ENCODE peak calls at places on chromosomes 4 and X, in six cellular contexts. L, U, Y, G, I and T are unnamed samples.

GRCh38 chr4:184731056-184731455 is 2.8 kb downstream of the CENPU start:
- DNase-seq in U (no peak), I (no peak), G (no peak), Y (no peak), L (no peak), T (no peak)

GRCh38 chrX:41031256-41031967 is 53.8 kb upstream of the USP9X start:
- DNase-seq in I (no peak), G (no peak), Y (no peak), U (no peak), L (no peak), T (no peak)

GRCh38 chr4:112677519-112678091 is 40.7 kb downstream of the LARP7 start:
- DNase-seq in Y (no peak), I (no peak), L (no peak), U (no peak), G (no peak), T (no peak)

GRCh38 chr4:8591114-8591513 is 1.5 kb upstream of the CPZ start:
- DNase-seq in U (no peak), G (no peak), Y (no peak), L (no peak), I (no peak), T (no peak)

GRCh38 chrX:13398073-13398823 is 78.4 kb upstream of the ATXN3L start:
- DNase-seq in Y (peak), U (no peak), G (peak), L (peak), I (peak), T (peak)

GRCh38 chr4:16496501-16496900 is 270.2 kb upstream of the TAPT1 start:
- DNase-seq in G (no peak), U (no peak), L (no peak), I (no peak), Y (no peak), T (no peak)

GRCh38 chrX:65751511-65751910 is 84.1 kb downstream of the MSN start:
- DNase-seq in U (no peak), I (no peak), Y (no peak), G (no peak), L (no peak), T (no peak)

GRCh38 chr4:107548211-107548905 is 171.7 kb downstream of the PAPSS1 start:
- DNase-seq in L (no peak), Y (no peak), G (no peak), I (no peak), U (no peak), T (no peak)

GRCh38 chrX:331772-332495 is 13.3 kb upstream of the GTPBP6 start:
- DNase-seq in Y (no peak), L (no peak), G (no peak), U (no peak), I (no peak), T (no peak)

GRCh38 chr4:118774989-118775388 is 60.9 kb downstream of the SEC24D start:
- DNase-seq in G (no peak), Y (no peak), L (no peak), U (no peak), I (peak), T (no peak)

GRCh38 chrX:11953615-11954014 is 184.7 kb upstream of the FRMPD4 start:
- DNase-seq in G (no peak), U (no peak), L (no peak), Y (no peak), I (peak), T (peak)

GRCh38 chrX:119672252-119672825 is 20.6 kb downstream of the SEPTIN6 start:
- DNase-seq in L (no peak), Y (no peak), I (no peak), U (no peak), G (no peak), T (peak)

GRCh38 chrX:41588271-41588670 is 100.5 kb upstream of the GPR34 start:
- DNase-seq in U (no peak), I (no peak), Y (no peak), G (no peak), L (no peak), T (no peak)

GRCh38 chrX:84165716-84166115 is 22.3 kb downstream of the RPS6KA6 start:
- DNase-seq in U (no peak), Y (no peak), I (no peak), G (no peak), L (no peak), T (no peak)

GRCh38 chr4:72243641-72244040 is 211.8 kb downstream of the NPFFR2 start:
- DNase-seq in I (peak), Y (no peak), U (no peak), G (no peak), L (no peak), T (no peak)

GRCh38 chr4:90845777-90846176 is 718.6 kb downstream of the CCSER1 start:
- DNase-seq in L (no peak), U (no peak), Y (no peak), G (no peak), I (no peak), T (no peak)

GRCh38 chr4:118816538-118817177 is 19.3 kb downstream of the SEC24D start:
- DNase-seq in Y (no peak), U (no peak), I (peak), L (no peak), G (no peak), T (no peak)

GRCh38 chrX:130055103-130055502 is 55.2 kb downstream of the ELF4 start:
- DNase-seq in I (no peak), L (no peak), G (no peak), Y (peak), U (no peak), T (no peak)

GRCh38 chr4:74054483-74055032 is 16.1 kb upstream of the CXCL3 start:
- DNase-seq in Y (no peak), I (no peak), L (no peak), U (no peak), G (no peak), T (no peak)

GRCh38 chr4:183517781-183518180 is 12.9 kb downstream of the ING2 start:
- DNase-seq in L (no peak), Y (no peak), I (no peak), U (no peak), G (no peak), T (no peak)

GRCh38 chrX:136336623-136337022 is 35.9 kb downstream of the ADGRG4 start:
- DNase-seq in L (no peak), Y (no peak), I (no peak), U (no peak), G (no peak), T (no peak)

GRCh38 chrX:18596096-18596495 is 75.8 kb downstream of the RS1 start:
- DNase-seq in G (peak), Y (no peak), L (no peak), U (no peak), I (no peak), T (no peak)

GRCh38 chr4:119337010-119337409 is 15.1 kb upstream of the FABP2 start:
- DNase-seq in I (no peak), Y (no peak), G (no peak), L (no peak), U (no peak), T (no peak)

GRCh38 chrX:44816369-44816768 is 27.5 kb upstream of the DUSP21 start:
- DNase-seq in Y (no peak), L (no peak), U (no peak), I (no peak), G (no peak), T (no peak)

GRCh38 chrX:3206314-3206713 is 140.1 kb downstream of the MXRA5 start:
- DNase-seq in Y (no peak), U (no peak), L (no peak), I (no peak), G (no peak), T (no peak)
- TF ChIP-seq CTCF in Y (no peak), U (no peak), L (no peak), I (no peak), G (no peak), T (no peak)

DNA sequence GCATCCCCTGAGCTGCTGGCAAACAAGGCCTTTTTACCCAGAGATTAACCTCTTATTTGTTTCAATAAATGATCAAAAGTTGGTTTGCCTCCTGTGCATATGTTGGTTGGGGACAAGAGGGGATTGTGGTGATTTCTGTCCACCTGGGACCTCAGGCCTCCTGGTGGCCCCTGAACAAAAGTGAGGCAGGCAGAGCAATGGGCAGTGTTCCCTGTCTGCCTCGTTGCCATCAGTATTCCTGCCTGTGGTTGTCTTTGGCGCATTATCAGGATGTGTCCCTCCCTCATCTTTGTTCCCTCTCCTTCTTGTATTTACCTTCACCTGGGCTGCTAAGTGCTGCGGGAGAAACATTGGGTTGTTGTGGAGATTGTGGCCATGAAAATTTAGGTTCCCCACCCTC is 65.3 kb upstream of the DRD5 start:
- DNase-seq in I (no peak), G (no peak), Y (no peak), U (no peak), L (no peak), T (no peak)
- TF ChIP-seq CTCF in I (no peak), G (no peak), Y (no peak), U (no peak), L (no peak), T (no peak)

GRCh38 chr4:21742326-21742725 is 206.2 kb downstream of the KCNIP4 start:
- DNase-seq in G (no peak), I (no peak), U (no peak), Y (no peak), L (no peak), T (no peak)
- TF ChIP-seq CTCF in G (no peak), I (no peak), U (no peak), Y (no peak), L (no peak), T (no peak)

GRCh38 chr4:19850909-19851308 is 400.8 kb upstream of the SLIT2 start:
- DNase-seq in U (no peak), I (peak), Y (no peak), L (no peak), G (no peak), T (no peak)
- TF ChIP-seq CTCF in U (no peak), I (no peak), Y (no peak), L (no peak), G (no peak), T (no peak)

GRCh38 chr4:99205104-99205979 is 13.7 kb downstream of the ADH6 start:
- DNase-seq in L (no peak), U (no peak), G (no peak), I (no peak), Y (peak), T (no peak)
- TF ChIP-seq CTCF in L (no peak), U (no peak), G (no peak), I (no peak), Y (no peak), T (no peak)

DNA sequence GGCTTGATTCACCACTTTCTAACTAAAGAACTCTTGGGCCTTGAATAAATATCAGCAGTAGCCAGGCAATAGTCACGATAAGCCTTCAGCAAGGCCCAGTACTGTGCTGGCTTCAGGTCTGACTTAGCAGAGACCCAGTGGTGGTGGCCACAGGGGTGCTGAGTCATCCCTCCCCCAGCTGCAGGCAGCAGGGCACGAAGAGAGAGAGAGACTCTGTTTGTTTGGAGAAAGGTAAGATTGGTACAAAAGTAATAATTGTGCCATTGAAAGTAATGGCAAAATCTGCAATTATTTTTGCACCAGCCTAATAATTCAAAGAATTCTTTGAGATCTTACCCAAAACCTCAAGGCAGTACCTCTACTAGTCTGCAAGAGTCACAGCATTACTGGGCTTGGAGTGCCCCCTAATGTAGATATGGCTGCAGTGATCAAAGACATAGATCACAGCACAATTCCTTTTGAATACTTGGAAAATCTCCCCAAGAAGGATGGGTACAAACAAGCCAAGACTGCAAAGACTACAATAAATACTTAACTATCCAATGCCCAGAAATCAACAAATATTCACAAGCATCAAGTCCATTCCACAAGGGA is 159.5 kb upstream of the USP38 start:
- DNase-seq in U (no peak), I (peak), G (no peak), L (no peak), Y (no peak), T (peak)
- TF ChIP-seq CTCF in U (no peak), I (no peak), G (peak), L (no peak), Y (peak), T (no peak)

DNA sequence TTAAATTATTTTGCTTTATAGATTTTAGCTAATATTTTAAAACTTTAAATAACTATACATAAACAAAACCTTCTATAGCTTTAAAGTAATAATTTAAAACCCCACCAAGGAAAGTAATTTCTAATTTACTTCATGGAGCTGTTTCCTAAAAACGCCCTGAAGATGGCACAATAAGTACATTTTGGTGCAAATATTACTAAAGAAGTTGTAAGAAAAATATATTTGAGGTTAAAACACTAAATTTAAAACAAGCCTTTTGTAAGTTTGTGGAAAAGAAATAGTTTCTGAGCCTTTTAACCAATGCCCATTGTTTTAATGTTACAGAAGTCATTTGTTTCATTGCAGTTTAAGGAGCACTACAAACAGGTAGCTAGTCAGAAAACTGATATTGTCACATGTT is 137.4 kb upstream of the AGA start:
- DNase-seq in I (no peak), G (no peak), U (no peak), Y (no peak), L (no peak), T (no peak)
- TF ChIP-seq CTCF in I (peak), G (peak), U (no peak), Y (no peak), L (no peak), T (no peak)